ENCODE peak calls at places on chromosomes 11 and 22, in four cellular contexts. Q, M, I and O are unnamed samples. For H3K4me1, the result is how much of the 10 kb centered on the place peaks cover.

GRCh38 chr11:34824425-34824824 is 91.8 kb downstream of the APIP start:
- DNase-seq in M (no peak), I (no peak), Q (no peak), O (no peak)

GRCh38 chr11:134411887-134412507 is at the start of gene B3GAT1:
- DNase-seq in Q (no peak), M (no peak), I (no peak), O (no peak)

GRCh38 chr11:9827700-9828099 is 163.8 kb downstream of the SWAP70 start:
- DNase-seq in I (no peak), Q (no peak), M (peak), O (no peak)

GRCh38 chr22:17921871-17922821 is 102.2 kb downstream of the MICAL3 start:
- DNase-seq in I (no peak), Q (peak), M (peak), O (peak)

GRCh38 chr11:5968394-5968793 is at the start of gene OR56A5:
- DNase-seq in M (no peak), I (no peak), Q (no peak), O (no peak)

GRCh38 chr11:65430406-65431217 is 8.0 kb downstream of the NEAT1 start:
- DNase-seq in I (peak), M (peak), Q (no peak), O (peak)

GRCh38 chr11:119614227-119615002 is 114.6 kb downstream of the NECTIN1 start:
- DNase-seq in Q (no peak), M (no peak), I (no peak), O (no peak)

GRCh38 chr11:92964471-92964870 is 5.0 kb upstream of the MTNR1B start:
- DNase-seq in M (no peak), Q (no peak), I (no peak), O (no peak)

GRCh38 chr11:109071712-109072524 is 350.1 kb upstream of the C11orf87 start:
- DNase-seq in M (peak), Q (no peak), I (peak), O (no peak)

GRCh38 chr22:45155050-45155840 is 8.5 kb upstream of the NUP50 start:
- DNase-seq in M (no peak), I (no peak), Q (no peak), O (no peak)

GRCh38 chr22:49767355-49768062 is 60.2 kb downstream of the BRD1 start:
- DNase-seq in M (peak), Q (no peak), I (no peak), O (peak)

GRCh38 chr11:70265341-70265740 is 5.1 kb upstream of the PPFIA1 start:
- DNase-seq in Q (no peak), I (no peak), M (no peak), O (no peak)

GRCh38 chr11:67605231-67606011 is 1.3 kb upstream of the NDUFV1 start:
- DNase-seq in Q (no peak), I (no peak), M (no peak), O (no peak)

GRCh38 chr11:65304613-65305012 is 10.1 kb upstream of the CDC42EP2 start:
- DNase-seq in M (no peak), Q (no peak), I (no peak), O (no peak)

GRCh38 chr11:26025680-26026079 is 306.2 kb upstream of the ANO3 start:
- DNase-seq in M (no peak), I (no peak), Q (no peak), O (no peak)

GRCh38 chr22:37378642-37379058 is 48.6 kb downstream of the ELFN2 start:
- DNase-seq in M (no peak), Q (no peak), I (no peak), O (no peak)

GRCh38 chr11:35584321-35584720 is 33.9 kb upstream of the FJX1 start:
- DNase-seq in Q (no peak), I (no peak), M (peak), O (no peak)

GRCh38 chr11:127616171-127616570 is 615.6 kb upstream of the KIRREL3 start:
- DNase-seq in M (no peak), Q (no peak), I (no peak), O (no peak)

GRCh38 chr11:34790620-34791019 is 125.6 kb downstream of the APIP start:
- DNase-seq in I (no peak), Q (no peak), M (no peak), O (no peak)

GRCh38 chr22:45262931-45263789 is 21.6 kb upstream of the UPK3A start:
- DNase-seq in M (no peak), Q (no peak), I (no peak), O (no peak)

GRCh38 chr11:36333897-36334296 is 37.8 kb downstream of the PRR5L start:
- DNase-seq in Q (no peak), I (no peak), M (peak), O (no peak)

GRCh38 chr11:70186936-70187335 is 16.2 kb upstream of the FADD start:
- DNase-seq in I (no peak), Q (no peak), M (no peak), O (no peak)

GRCh38 chr11:12205330-12205729 is 94.9 kb downstream of the MICAL2 start:
- DNase-seq in M (peak), Q (no peak), I (no peak), O (no peak)

GRCh38 chr11:78465169-78465942 is 47.7 kb upstream of the GAB2 start:
- DNase-seq in I (no peak), Q (no peak), M (no peak), O (peak)

GRCh38 chr22:32567544-32567943 is 92.9 kb downstream of the FBXO7 start:
- DNase-seq in I (no peak), M (no peak), Q (no peak), O (no peak)

GRCh38 chr11:85725510-85726258 is 39.7 kb upstream of the CCDC89 start:
- DNase-seq in I (no peak), Q (no peak), M (peak), O (peak)

DNA sequence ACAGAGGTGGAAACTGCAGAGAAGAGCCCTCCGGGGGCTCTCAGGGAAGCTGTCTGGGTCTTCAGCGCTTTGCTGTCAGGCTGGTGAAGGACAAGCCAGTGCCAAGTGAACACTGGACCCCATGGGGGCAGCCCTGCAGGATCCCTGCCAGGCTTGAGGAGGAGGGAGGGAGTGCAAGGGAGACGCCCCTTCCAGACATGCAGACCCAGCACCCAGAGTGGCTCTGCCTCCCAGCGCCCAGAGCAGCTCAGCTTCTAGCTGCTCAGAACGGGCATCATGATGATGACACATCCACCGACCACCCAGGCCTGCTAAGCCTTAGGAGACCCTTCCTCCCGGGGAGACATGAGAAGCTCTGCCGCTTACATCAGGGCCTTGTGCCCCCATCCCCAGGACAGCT is 39.7 kb downstream of the TBX1 start:
- DNase-seq in I (no peak), M (no peak), Q (no peak), O (no peak)
- H3K4me1 ChIP-seq in I (under half), M (under half), Q (under half), O (under half)

DNA sequence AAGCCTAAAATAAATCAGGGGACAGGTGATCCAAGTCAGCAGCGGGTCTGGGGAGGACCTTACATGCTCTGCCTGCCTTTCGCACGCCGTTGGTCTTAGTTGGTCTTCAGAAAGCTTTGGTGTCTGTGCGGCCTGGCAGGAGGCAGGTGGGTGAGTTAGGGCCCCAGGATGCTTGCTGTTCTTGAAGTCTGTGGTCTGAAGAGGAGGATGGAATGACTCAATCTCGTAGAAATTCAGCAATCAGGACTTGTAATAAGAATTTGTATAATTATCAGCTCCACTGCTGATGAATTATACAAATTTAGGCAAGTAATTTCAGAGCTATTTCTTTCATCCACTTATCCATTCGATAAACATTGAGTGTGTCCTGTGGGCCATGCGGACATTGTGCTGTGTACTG is 138.5 kb downstream of the FEZ1 start:
- DNase-seq in I (no peak), M (peak), Q (no peak), O (no peak)
- H3K27ac ChIP-seq in I (no peak), M (no peak), Q (no peak), O (no peak)

GRCh38 chr11:118529584-118530175 is 1.3 kb upstream of the TMEM25 start:
- DNase-seq in Q (no peak), M (no peak), I (no peak), O (peak)
- H3K4me3 ChIP-seq in Q (no peak), M (peak), I (no peak), O (no peak)

DNA sequence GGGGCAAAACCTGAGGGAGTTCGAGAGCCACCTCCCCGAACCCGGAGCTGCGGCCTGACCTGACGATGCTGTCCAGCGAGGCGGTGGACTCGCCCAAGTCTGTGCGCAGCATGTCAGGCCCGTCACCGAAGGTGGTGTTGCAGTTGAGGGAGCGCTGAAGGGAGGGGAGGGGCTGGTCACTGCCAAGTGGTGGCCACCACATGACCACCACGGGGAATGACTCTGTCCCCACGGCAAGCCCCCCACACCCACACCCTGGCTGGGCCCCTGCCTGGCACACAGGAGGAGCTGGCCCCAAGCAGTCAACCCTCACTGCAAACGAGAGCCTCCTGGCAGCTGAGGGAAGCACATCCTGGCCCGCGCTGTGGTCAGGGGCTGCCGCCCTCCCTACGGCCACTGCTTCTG is 30.8 kb downstream of the TRMU start:
- DNase-seq in I (no peak), Q (no peak), M (no peak), O (no peak)
- H3K4me1 ChIP-seq in I (under half), Q (under half), M (under half), O (under half)

GRCh38 chr22:36331306-36331911 is 56.4 kb downstream of the MYH9 start:
- DNase-seq in I (peak), M (peak), Q (peak), O (peak)

GRCh38 chr22:36330655-36331305 is 57.0 kb downstream of the MYH9 start:
- DNase-seq in M (peak), Q (peak), I (peak), O (no peak)

GRCh38 chr22:36329217-36330078 is 58.3 kb downstream of the MYH9 start:
- DNase-seq in I (peak), Q (peak), M (peak), O (peak)

GRCh38 chr22:36328635-36329216 is 59.0 kb downstream of the MYH9 start:
- DNase-seq in I (peak), Q (no peak), M (peak), O (peak)

GRCh38 chr22:36330127-36330526 is 57.6 kb downstream of the MYH9 start:
- DNase-seq in Q (no peak), I (no peak), M (no peak), O (no peak)
- H3K27ac ChIP-seq in Q (peak), I (peak), M (peak), O (peak)